ENCODE peak calls at places on chromosomes 6 and 20, in eight cellular contexts. Q, I, X, M, K, T, R and L are unnamed samples.

GRCh38 chr20:8527998-8528397 is 395.9 kb downstream of the PLCB1 start:
- DNase-seq in T (peak), I (no peak), K (no peak), R (no peak), M (no peak), X (peak), Q (no peak), L (peak)

GRCh38 chr6:4941782-4942672 is 61.8 kb downstream of the RPP40 start:
- DNase-seq in I (no peak), Q (no peak), K (no peak), T (peak), M (no peak), R (peak), X (peak), L (peak)

GRCh38 chr20:61014486-61014885 is 237.6 kb upstream of the CDH4 start:
- DNase-seq in Q (no peak), X (no peak), T (no peak), M (no peak), I (no peak), R (no peak), K (no peak), L (no peak)

GRCh38 chr6:40999498-41000070 is 39.4 kb downstream of the UNC5CL start:
- DNase-seq in X (peak), K (peak), Q (no peak), M (peak), R (peak), T (peak), I (no peak), L (no peak)

GRCh38 chr20:17565164-17565845 is 4.6 kb upstream of the DSTN start:
- DNase-seq in Q (no peak), M (no peak), I (no peak), K (no peak), T (peak), R (no peak), X (peak), L (no peak)

GRCh38 chr20:40339661-40340449 is 349.2 kb downstream of the MAFB start:
- DNase-seq in Q (peak), K (no peak), I (no peak), R (no peak), T (no peak), X (no peak), M (peak), L (no peak)

GRCh38 chr20:24546232-24546892 is 76.9 kb downstream of the SYNDIG1 start:
- DNase-seq in I (no peak), M (no peak), Q (no peak), K (no peak), T (no peak), X (no peak), R (no peak), L (no peak)

GRCh38 chr6:41801380-41801779 is 13.9 kb downstream of the TOMM6 start:
- DNase-seq in M (no peak), T (no peak), X (peak), I (no peak), R (no peak), Q (no peak), K (no peak), L (peak)

GRCh38 chr6:150256618-150257272 is 112.1 kb upstream of the IYD start:
- DNase-seq in I (no peak), R (no peak), Q (no peak), K (no peak), M (no peak), X (peak), T (peak), L (peak)

GRCh38 chr20:51493346-51493791 is 49.1 kb downstream of the NFATC2 start:
- DNase-seq in Q (no peak), I (no peak), X (no peak), M (no peak), K (no peak), R (no peak), T (no peak), L (no peak)

GRCh38 chr6:99330159-99330558 is 19.3 kb downstream of the FAXC start:
- DNase-seq in X (peak), I (no peak), K (peak), Q (no peak), M (peak), R (peak), T (peak), L (peak)

GRCh38 chr6:129663531-129663930 is 46.4 kb downstream of the ARHGAP18 start:
- DNase-seq in R (no peak), T (no peak), Q (no peak), K (no peak), I (no peak), X (no peak), M (no peak), L (no peak)

GRCh38 chr20:13222319-13222716 is 1.2 kb downstream of the ISM1 start:
- DNase-seq in M (no peak), I (no peak), X (no peak), K (no peak), Q (no peak), T (no peak), R (no peak), L (no peak)

GRCh38 chr6:144809120-144809519 is 524.0 kb downstream of the UTRN start:
- DNase-seq in Q (no peak), R (no peak), K (no peak), M (no peak), X (no peak), I (no peak), T (peak), L (peak)

GRCh38 chr6:107305391-107305790 is 154.0 kb downstream of the PDSS2 start:
- DNase-seq in Q (no peak), X (no peak), T (no peak), R (no peak), I (no peak), M (no peak), K (no peak), L (no peak)

GRCh38 chr20:13468166-13468565 is 170.6 kb downstream of the TASP1 start:
- DNase-seq in X (no peak), T (peak), M (no peak), I (no peak), K (no peak), R (no peak), Q (no peak), L (no peak)

GRCh38 chr6:47360388-47360787 is 50.7 kb upstream of the TNFRSF21 start:
- DNase-seq in K (no peak), I (no peak), X (no peak), T (no peak), Q (no peak), R (no peak), M (no peak), L (no peak)

GRCh38 chr6:90214461-90214860 is 82.2 kb downstream of the BACH2 start:
- DNase-seq in Q (no peak), K (no peak), R (no peak), T (no peak), M (no peak), X (no peak), I (no peak), L (no peak)

GRCh38 chr6:90216081-90216977 is 80.3 kb downstream of the BACH2 start:
- DNase-seq in R (no peak), M (peak), I (peak), Q (peak), K (no peak), T (peak), X (peak), L (peak)

GRCh38 chr6:90214966-90215365 is 81.7 kb downstream of the BACH2 start:
- DNase-seq in K (no peak), I (no peak), R (no peak), M (no peak), T (no peak), Q (no peak), X (no peak), L (no peak)

GRCh38 chr6:90209527-90209926 is 87.1 kb downstream of the BACH2 start:
- DNase-seq in M (no peak), X (no peak), T (no peak), R (no peak), K (no peak), Q (no peak), I (no peak), L (no peak)

DNA sequence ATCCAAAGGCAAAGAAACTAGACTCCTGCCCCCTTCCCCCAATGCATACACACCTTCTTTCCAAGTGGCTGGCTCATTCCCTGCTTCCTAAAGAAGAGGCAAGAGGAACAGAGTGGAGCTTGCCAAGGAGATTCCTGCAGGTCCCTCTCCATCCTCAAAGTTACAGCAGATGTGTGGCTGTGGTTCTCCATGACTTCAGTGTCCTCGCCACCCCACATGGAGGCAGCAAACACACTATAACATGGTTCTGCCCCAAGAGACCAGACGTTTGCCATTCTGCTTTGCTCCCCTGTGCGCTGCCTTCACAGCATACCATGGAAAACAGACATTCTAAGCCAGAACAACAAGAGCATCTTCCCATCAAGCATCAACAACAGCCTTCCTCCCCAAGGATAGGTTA is 84.4 kb downstream of the BACH2 start:
- DNase-seq in I (no peak), X (no peak), R (no peak), T (no peak), Q (no peak), M (no peak), K (no peak), L (no peak)
- H3K4me3 ChIP-seq in I (no peak), X (no peak), R (no peak), T (no peak), Q (no peak), M (no peak), K (no peak), L (no peak)

DNA sequence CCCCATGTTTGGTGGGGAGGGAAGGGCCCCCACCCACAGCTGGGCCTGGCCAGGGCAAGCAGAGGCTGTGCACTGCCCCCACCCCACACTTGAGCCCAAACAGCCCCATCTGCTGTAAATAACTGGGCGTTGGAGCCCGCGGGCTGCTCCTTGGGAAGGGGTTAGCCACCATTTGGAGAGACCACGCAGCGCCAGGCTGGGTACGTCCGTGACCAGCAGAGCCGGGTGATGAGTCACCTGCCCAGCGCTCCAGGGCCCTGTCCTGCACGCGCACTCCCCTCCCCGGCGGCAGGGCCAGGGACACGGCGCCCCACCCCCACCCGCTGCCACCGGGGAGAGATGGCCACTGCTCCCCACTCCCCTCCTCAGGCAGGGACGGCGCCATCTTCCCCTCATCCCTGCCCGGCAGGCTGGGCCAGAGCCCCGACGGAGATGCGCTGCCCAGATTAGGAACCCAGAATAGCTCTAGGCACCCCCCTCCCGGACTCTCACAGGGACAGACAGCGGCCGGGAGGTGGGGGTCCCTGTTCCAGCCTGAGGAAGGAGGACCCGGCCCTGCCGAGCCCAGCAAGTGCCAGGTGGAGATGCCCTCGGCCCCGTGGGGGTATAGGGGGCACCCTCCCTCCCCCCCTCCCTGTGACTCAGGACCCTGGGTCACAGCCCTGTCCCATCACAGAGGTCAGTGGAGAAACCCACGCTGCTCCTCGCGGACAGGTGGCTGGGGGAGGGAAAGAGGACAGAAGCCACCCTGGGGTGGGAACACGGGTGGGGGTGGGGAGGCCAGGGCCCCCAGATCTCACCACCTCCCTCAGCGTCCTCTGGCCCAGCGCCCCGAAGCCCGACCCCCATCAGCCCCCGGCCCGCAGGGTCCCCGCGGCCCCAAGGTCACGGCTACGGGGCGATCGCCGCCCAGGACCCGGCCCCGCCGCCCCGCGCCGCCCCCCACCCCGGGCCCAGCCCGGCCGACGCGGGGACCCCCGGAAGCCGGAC is 642 bp downstream of the EEF1A2 start:
- DNase-seq in M (no peak), Q (no peak), R (peak), T (peak), K (no peak), I (peak), X (no peak), L (peak)
- TF ChIP-seq CTCF in M (no peak), Q (no peak), R (no peak), T (no peak), K (no peak), I (no peak), X (no peak), L (no peak)

DNA sequence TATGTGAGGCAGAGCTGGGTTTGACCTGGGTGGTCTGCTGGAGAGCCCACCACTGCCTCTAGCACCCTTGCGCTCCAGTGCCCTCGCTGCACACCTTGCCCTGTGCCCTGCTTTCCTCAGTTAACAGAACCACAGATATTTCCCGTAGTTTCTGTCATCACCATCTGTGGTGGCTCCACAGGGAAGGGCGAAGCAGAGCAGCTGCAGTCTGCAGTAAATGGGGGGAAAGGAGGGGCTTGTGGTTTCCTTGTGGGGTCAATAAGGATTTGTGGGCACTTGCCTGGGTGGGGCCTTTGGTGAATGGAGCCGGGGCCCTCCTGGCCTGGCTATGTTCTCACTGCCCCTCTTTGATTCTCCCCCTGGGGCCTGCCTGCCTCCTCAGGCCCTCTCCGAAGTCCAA is 21.2 kb upstream of the CCDC167 start:
- DNase-seq in X (no peak), K (no peak), T (no peak), M (no peak), Q (no peak), I (no peak), R (no peak), L (no peak)
- H3K4me3 ChIP-seq in X (no peak), K (no peak), T (no peak), M (no peak), Q (no peak), I (no peak), R (no peak), L (no peak)

DNA sequence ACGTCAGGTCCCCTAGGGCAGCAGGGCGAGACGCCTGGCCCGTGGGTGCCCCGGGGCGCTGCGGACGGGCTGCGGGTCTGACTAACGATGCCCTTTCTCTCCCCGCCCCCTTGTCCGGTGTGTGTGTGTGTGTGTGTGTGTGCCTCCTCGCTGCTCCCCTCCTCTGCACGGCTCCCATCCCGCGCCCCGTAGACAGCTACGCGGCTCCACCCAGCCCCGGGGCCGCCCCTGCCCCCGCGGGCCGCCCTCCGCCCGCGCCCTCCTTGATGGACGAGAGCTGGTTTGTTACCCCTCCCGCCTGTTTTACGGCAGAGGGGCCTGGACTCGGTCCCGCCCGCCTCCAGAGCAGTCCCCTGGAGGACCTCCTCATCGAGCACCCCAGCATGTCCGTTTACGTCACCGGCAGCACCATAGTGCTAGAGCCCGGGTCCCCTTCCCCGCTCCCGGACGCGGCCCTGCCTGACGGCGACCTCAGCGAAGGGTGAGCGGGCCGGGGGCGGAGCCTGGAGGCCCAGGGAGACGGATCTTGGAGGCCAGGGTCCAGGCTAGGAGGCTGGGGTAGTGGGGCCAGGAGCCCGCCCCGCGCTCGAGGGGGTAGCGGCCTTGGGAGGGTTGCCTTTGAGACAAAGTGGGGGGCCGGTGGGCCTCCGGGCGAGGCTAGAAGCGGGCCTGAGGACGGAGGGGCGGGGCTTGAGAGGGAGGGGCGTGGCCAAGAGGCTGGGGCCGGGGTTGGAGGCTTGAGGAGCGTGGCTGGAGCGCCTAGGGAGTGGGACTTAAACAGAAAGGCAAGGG is 5.1 kb downstream of the TP53INP2 start:
- DNase-seq in T (peak), R (peak), Q (peak), M (peak), X (peak), I (peak), K (peak), L (peak)
- TF ChIP-seq CTCF in T (no peak), R (no peak), Q (no peak), M (no peak), X (no peak), I (no peak), K (no peak), L (no peak)

GRCh38 chr20:62951896-62952372 is 575 bp upstream of the SLC17A9 start:
- DNase-seq in K (no peak), Q (peak), R (no peak), X (no peak), M (no peak), I (peak), T (no peak), L (no peak)

GRCh38 chr20:62951143-62951895 is 1.2 kb upstream of the SLC17A9 start:
- DNase-seq in X (no peak), Q (peak), M (no peak), K (no peak), I (peak), R (no peak), T (no peak), L (no peak)

GRCh38 chr20:62953839-62954703 is 1.6 kb downstream of the SLC17A9 start:
- DNase-seq in Q (peak), I (peak), M (peak), K (peak), T (peak), R (no peak), X (peak), L (peak)

GRCh38 chr20:62953167-62953838 is 794 bp downstream of the SLC17A9 start:
- DNase-seq in M (peak), K (no peak), R (no peak), Q (peak), X (no peak), T (no peak), I (peak), L (no peak)

DNA sequence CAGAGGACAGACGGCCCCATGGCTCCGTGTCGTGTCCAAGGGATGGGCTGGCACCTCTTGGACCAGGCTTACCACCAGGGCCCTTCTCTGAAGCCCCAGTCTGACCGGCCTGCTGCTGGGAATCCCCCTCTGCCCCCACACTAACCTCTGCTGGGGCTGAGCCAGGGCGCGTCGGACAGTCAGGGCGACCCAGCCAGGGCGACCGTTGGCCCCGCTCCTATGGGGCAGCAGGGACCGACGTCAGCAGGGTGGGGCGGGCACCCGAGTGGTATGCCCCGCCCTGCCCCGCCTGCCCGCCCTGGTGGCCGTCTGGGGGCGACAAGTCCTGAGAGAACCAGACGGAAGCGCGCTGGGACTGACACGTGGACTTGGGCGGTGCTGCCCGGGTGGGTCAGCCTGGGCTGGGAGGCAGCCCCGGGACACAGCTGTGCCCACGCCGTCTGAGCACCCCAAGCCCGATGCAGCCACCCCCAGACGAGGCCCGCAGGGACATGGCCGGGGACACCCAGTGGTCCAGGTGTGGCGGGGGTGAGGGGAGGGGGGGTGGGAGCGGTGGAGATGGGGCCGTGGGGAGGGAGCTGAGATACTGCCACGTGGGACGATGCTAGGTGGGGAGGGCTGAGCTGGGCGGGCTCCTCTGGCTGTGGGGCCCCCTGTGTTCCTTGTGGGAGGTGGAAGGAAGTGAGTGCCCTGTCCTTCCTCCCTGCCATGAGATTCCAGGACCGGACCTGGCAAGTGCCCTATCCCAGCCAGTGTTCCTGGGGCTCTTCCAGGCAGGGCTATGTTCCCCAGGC is at the start of gene SLC17A9:
- DNase-seq in X (no peak), K (no peak), R (no peak), T (peak), M (peak), Q (peak), I (peak), L (peak)
- H3K4me3 ChIP-seq in X (peak), K (peak), R (no peak), T (peak), M (peak), Q (no peak), I (no peak), L (peak)

DNA sequence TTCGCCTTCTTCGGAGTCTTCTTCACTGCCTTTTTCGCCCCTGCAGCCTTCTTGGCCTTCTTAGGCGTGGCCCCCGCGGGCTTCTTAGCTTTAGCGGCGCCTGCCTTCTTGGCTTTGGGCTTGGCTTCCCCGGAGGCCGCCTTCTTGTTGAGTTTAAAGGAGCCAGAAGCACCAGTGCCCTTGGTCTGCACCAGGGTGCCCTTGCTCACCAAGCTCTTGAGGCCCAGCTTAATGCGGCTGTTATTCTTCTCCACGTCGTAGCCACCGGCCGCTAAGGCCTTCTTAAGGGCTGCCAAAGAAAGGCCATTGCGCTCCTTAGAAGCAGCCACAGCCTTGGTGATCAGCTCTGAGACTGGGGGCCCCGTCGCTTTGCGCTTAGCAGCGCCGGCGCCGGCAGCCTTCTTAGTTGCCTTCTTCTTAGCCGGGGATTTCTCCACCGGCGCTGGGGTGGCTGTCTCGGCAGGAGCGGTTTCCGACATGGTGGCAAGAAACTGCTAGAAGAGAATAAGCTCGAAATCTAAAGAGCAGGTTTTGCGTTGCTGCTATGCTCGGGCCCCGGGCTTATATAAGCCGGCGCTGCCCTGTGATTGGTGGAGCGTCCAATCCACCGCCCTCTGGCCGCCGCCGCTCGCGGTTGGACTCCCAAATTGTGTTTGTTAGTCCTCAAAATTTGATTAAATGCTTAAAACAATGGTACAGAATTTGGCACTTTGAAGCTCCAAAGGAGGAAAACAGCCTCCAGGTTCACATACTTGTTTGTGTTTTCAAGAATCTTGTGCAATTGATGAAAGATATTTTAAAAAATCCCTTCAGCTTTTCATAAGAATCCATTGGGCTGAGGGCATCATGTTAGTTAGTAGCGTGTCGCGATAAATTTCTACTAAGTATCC is 44.9 kb downstream of the OR2B2 start:
- DNase-seq in X (peak), I (peak), K (no peak), Q (peak), R (no peak), M (peak), T (peak), L (peak)
- TF ChIP-seq CTCF in X (no peak), I (no peak), K (no peak), Q (no peak), R (no peak), M (no peak), T (no peak), L (no peak)